ENCODE peak calls at places on chromosome X, in eight cellular contexts. One of them, this sample, is unnamed.

GRCh38 chrX:45070116-45071007 is 130.3 kb downstream of the DIPK2B start:
- DNase-seq in K562: peak; percentile 10
- DNase-seq in tibial artery: peak; percentile 21
- DNase-seq in epithelial cell of esophagus: peak; percentile 46
- DNase-seq in AG09319: peak; percentile 25
- DNase-seq in IMR-90: peak; percentile 67
- DNase-seq in cardiac muscle cell: peak; percentile 29
- DNase-seq in MCF 10A: peak; percentile 68
- DNase-seq in this sample: peak; percentile 17

GRCh38 chrX:126165401-126165720 is 728 bp downstream of the DCAF12L2 start:
- DNase-seq in K562: no peak
- DNase-seq in tibial artery: no peak
- DNase-seq in epithelial cell of esophagus: no peak
- DNase-seq in AG09319: no peak
- DNase-seq in IMR-90: no peak
- DNase-seq in cardiac muscle cell: no peak
- DNase-seq in MCF 10A: no peak
- DNase-seq in this sample: no peak

GRCh38 chrX:148047216-148047615 is 66.1 kb downstream of the FMR1NB start:
- DNase-seq in K562: no peak
- DNase-seq in tibial artery: no peak
- DNase-seq in epithelial cell of esophagus: no peak
- DNase-seq in AG09319: no peak
- DNase-seq in IMR-90: no peak
- DNase-seq in cardiac muscle cell: no peak
- DNase-seq in MCF 10A: no peak
- DNase-seq in this sample: no peak

GRCh38 chrX:96372313-96373046 is 312.2 kb upstream of the DIAPH2 start:
- DNase-seq in K562: no peak
- DNase-seq in tibial artery: no peak
- DNase-seq in epithelial cell of esophagus: peak; percentile 45
- DNase-seq in AG09319: peak; percentile 27
- DNase-seq in IMR-90: peak; percentile 70
- DNase-seq in cardiac muscle cell: peak; percentile 70
- DNase-seq in MCF 10A: peak; percentile 64
- DNase-seq in this sample: peak; percentile 61

GRCh38 chrX:53440631-53441517 is 6.7 kb upstream of the HSD17B10 start:
- DNase-seq in K562: no peak
- DNase-seq in tibial artery: peak; percentile 78
- DNase-seq in epithelial cell of esophagus: peak; percentile 74
- DNase-seq in AG09319: no peak
- DNase-seq in IMR-90: peak; percentile 34
- DNase-seq in cardiac muscle cell: no peak
- DNase-seq in MCF 10A: peak; percentile 91
- DNase-seq in this sample: peak; percentile 9

GRCh38 chrX:19555236-19555635 is 39.9 kb upstream of the MAP3K15 start:
- DNase-seq in K562: no peak
- DNase-seq in tibial artery: no peak
- DNase-seq in epithelial cell of esophagus: no peak
- DNase-seq in AG09319: no peak
- DNase-seq in IMR-90: no peak
- DNase-seq in cardiac muscle cell: no peak
- DNase-seq in MCF 10A: no peak
- DNase-seq in this sample: no peak

GRCh38 chrX:30612250-30612655 is 34.7 kb upstream of the TASL start:
- DNase-seq in K562: no peak
- DNase-seq in tibial artery: no peak
- DNase-seq in epithelial cell of esophagus: peak; percentile 73
- DNase-seq in AG09319: no peak
- DNase-seq in IMR-90: no peak
- DNase-seq in cardiac muscle cell: no peak
- DNase-seq in MCF 10A: peak; percentile 61
- DNase-seq in this sample: no peak

GRCh38 chrX:154025230-154025629 is 5.5 kb upstream of the IRAK1 start:
- DNase-seq in K562: no peak
- DNase-seq in tibial artery: no peak
- DNase-seq in epithelial cell of esophagus: peak; percentile 69
- DNase-seq in AG09319: no peak
- DNase-seq in IMR-90: no peak
- DNase-seq in cardiac muscle cell: peak; percentile 50
- DNase-seq in MCF 10A: no peak
- DNase-seq in this sample: no peak

GRCh38 chrX:53395605-53396298 is 26.7 kb downstream of the SMC1A start:
- DNase-seq in K562: no peak
- DNase-seq in tibial artery: no peak
- DNase-seq in epithelial cell of esophagus: no peak
- DNase-seq in AG09319: no peak
- DNase-seq in IMR-90: no peak
- DNase-seq in cardiac muscle cell: no peak
- DNase-seq in MCF 10A: no peak
- DNase-seq in this sample: no peak

GRCh38 chrX:45747905-45748304 is 547.2 kb upstream of the DIPK2B start:
- DNase-seq in K562: no peak
- DNase-seq in tibial artery: no peak
- DNase-seq in epithelial cell of esophagus: no peak
- DNase-seq in AG09319: no peak
- DNase-seq in IMR-90: no peak
- DNase-seq in cardiac muscle cell: no peak
- DNase-seq in MCF 10A: no peak
- DNase-seq in this sample: no peak

GRCh38 chrX:44874481-44875184 is 1.6 kb downstream of the KDM6A start:
- DNase-seq in K562: peak; percentile 46
- DNase-seq in tibial artery: peak; percentile 19
- DNase-seq in epithelial cell of esophagus: peak; percentile 46
- DNase-seq in AG09319: no peak
- DNase-seq in IMR-90: peak; percentile 49
- DNase-seq in cardiac muscle cell: peak; percentile 28
- DNase-seq in MCF 10A: peak; percentile 53
- DNase-seq in this sample: no peak

GRCh38 chrX:40524423-40524822 is 56.3 kb upstream of the ATP6AP2 start:
- DNase-seq in K562: no peak
- DNase-seq in tibial artery: no peak
- DNase-seq in epithelial cell of esophagus: no peak
- DNase-seq in AG09319: no peak
- DNase-seq in IMR-90: no peak
- DNase-seq in cardiac muscle cell: no peak
- DNase-seq in MCF 10A: no peak
- DNase-seq in this sample: no peak

GRCh38 chrX:39260965-39261364 is 459.7 kb downstream of the MID1IP1 start:
- DNase-seq in K562: no peak
- DNase-seq in tibial artery: no peak
- DNase-seq in epithelial cell of esophagus: peak; percentile 44
- DNase-seq in AG09319: no peak
- DNase-seq in IMR-90: no peak
- DNase-seq in cardiac muscle cell: no peak
- DNase-seq in MCF 10A: no peak
- DNase-seq in this sample: no peak

GRCh38 chrX:140918398-140919043 is 83.9 kb upstream of the SPANXB1 start:
- DNase-seq in K562: peak; percentile 14
- DNase-seq in tibial artery: no peak
- DNase-seq in epithelial cell of esophagus: peak; percentile 64
- DNase-seq in AG09319: peak; percentile 29
- DNase-seq in IMR-90: peak; percentile 54
- DNase-seq in cardiac muscle cell: peak; percentile 55
- DNase-seq in MCF 10A: peak; percentile 73
- DNase-seq in this sample: peak; percentile 41

GRCh38 chrX:47796433-47796906 is 40.2 kb upstream of the ZNF81 start:
- DNase-seq in K562: no peak
- DNase-seq in tibial artery: no peak
- DNase-seq in epithelial cell of esophagus: peak; percentile 67
- DNase-seq in AG09319: peak; percentile 22
- DNase-seq in IMR-90: peak; percentile 84
- DNase-seq in cardiac muscle cell: no peak
- DNase-seq in MCF 10A: peak; percentile 55
- DNase-seq in this sample: peak; percentile 66

GRCh38 chrX:2928583-2929434 is at the start of gene ARSD:
- DNase-seq in K562: no peak
- DNase-seq in tibial artery: peak; percentile 92
- DNase-seq in epithelial cell of esophagus: peak; percentile 86
- DNase-seq in AG09319: peak; percentile 94
- DNase-seq in IMR-90: peak; percentile 86
- DNase-seq in cardiac muscle cell: peak; percentile 89
- DNase-seq in MCF 10A: peak; percentile 65
- DNase-seq in this sample: peak; percentile 72

DNA sequence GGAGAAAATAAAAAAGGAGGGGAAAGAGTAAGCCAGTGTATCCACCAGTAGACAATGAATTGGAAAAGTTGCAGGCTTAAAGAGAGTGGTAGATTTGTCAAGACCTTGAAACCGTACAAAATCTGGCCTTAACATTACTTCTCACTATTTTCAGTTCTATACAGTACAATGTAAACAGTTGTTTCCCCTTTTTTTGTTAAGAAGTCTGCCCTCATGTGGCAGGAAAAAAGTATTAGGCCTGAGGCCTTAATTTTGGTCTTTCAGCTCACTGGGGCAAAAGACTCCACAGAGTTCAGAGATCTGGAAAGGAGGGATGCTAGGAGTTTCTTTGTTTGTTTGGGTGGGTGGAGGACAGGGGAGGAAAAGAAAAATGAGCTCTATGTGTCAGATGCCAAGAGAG is 92.8 kb upstream of the CCDC160 start:
- DNase-seq in K562: no peak
- DNase-seq in tibial artery: no peak
- DNase-seq in epithelial cell of esophagus: peak; percentile 11
- DNase-seq in AG09319: no peak
- DNase-seq in IMR-90: peak; percentile 1
- DNase-seq in cardiac muscle cell: peak; percentile 28
- DNase-seq in MCF 10A: peak; percentile 36
- DNase-seq in this sample: no peak
- TF ChIP-seq CTCF in K562: peak; percentile 47
- TF ChIP-seq CTCF in tibial artery: no peak
- TF ChIP-seq CTCF in epithelial cell of esophagus: peak; percentile 34
- TF ChIP-seq CTCF in AG09319: peak; percentile 34
- TF ChIP-seq CTCF in IMR-90: peak; percentile 40
- TF ChIP-seq CTCF in cardiac muscle cell: peak; percentile 37
- TF ChIP-seq CTCF in MCF 10A: peak; percentile 38
- TF ChIP-seq CTCF in this sample: peak; percentile 52

DNA sequence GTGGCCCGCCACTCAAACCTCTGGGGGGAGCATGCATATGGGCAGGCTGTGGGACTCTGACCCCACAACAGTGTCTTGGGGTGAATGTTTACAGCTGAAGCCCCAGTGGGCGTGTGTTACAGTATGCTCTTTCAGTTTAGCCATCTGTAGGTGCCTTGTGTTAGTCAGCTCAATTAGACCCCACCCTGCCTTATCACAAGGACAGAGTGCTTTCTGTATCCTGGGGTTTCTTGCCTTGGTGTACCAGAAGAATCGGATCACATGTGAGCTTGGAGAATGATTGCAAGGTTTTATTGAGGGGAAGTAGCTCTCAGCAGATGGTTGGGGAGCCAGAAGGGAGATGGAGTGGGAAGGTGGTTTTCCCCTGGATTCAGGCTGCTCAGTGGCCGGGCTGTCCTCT is 27.3 kb downstream of the SH3BGRL start:
- DNase-seq in K562: no peak
- DNase-seq in tibial artery: no peak
- DNase-seq in epithelial cell of esophagus: no peak
- DNase-seq in AG09319: no peak
- DNase-seq in IMR-90: no peak
- DNase-seq in cardiac muscle cell: no peak
- DNase-seq in MCF 10A: no peak
- DNase-seq in this sample: no peak
- TF ChIP-seq CTCF in K562: no peak
- TF ChIP-seq CTCF in tibial artery: no peak
- TF ChIP-seq CTCF in epithelial cell of esophagus: no peak
- TF ChIP-seq CTCF in AG09319: no peak
- TF ChIP-seq CTCF in IMR-90: no peak
- TF ChIP-seq CTCF in cardiac muscle cell: no peak
- TF ChIP-seq CTCF in MCF 10A: no peak
- TF ChIP-seq CTCF in this sample: no peak

GRCh38 chrX:85288992-85289723 is 45.4 kb downstream of the ZNF711 start:
- DNase-seq in K562: peak; percentile 8
- DNase-seq in tibial artery: no peak
- DNase-seq in epithelial cell of esophagus: no peak
- DNase-seq in AG09319: no peak
- DNase-seq in IMR-90: no peak
- DNase-seq in cardiac muscle cell: no peak
- DNase-seq in MCF 10A: no peak
- DNase-seq in this sample: no peak
- TF ChIP-seq CTCF in K562: no peak
- TF ChIP-seq CTCF in tibial artery: no peak
- TF ChIP-seq CTCF in epithelial cell of esophagus: no peak
- TF ChIP-seq CTCF in AG09319: no peak
- TF ChIP-seq CTCF in IMR-90: no peak
- TF ChIP-seq CTCF in cardiac muscle cell: no peak
- TF ChIP-seq CTCF in MCF 10A: no peak
- TF ChIP-seq CTCF in this sample: peak; percentile 8

DNA sequence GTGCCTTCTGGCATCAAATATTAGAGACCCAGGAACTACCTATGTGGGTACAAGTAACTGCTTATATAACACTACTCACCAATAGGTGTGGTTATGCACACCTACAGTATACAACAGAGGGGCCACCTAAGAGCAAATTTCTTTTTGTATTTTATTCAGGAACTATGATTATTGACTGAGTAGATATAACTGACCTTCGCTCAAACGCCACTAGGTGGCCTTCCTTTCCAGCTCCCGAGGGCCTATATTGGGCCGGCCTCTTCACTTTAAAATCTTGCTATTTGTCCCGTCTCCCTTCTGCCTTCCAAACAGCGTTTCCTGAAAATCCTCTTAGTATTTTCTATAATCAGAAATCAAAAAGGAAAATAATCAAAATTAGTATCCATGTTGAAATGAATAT is 19.9 kb upstream of the PABPC5 start:
- DNase-seq in K562: peak; percentile 3
- DNase-seq in tibial artery: no peak
- DNase-seq in epithelial cell of esophagus: no peak
- DNase-seq in AG09319: no peak
- DNase-seq in IMR-90: no peak
- DNase-seq in cardiac muscle cell: peak; percentile 37
- DNase-seq in MCF 10A: peak; percentile 33
- DNase-seq in this sample: no peak
- TF ChIP-seq CTCF in K562: no peak
- TF ChIP-seq CTCF in tibial artery: peak; percentile 33
- TF ChIP-seq CTCF in epithelial cell of esophagus: no peak
- TF ChIP-seq CTCF in AG09319: peak; percentile 35
- TF ChIP-seq CTCF in IMR-90: peak; percentile 37
- TF ChIP-seq CTCF in cardiac muscle cell: no peak
- TF ChIP-seq CTCF in MCF 10A: peak; percentile 32
- TF ChIP-seq CTCF in this sample: no peak

DNA sequence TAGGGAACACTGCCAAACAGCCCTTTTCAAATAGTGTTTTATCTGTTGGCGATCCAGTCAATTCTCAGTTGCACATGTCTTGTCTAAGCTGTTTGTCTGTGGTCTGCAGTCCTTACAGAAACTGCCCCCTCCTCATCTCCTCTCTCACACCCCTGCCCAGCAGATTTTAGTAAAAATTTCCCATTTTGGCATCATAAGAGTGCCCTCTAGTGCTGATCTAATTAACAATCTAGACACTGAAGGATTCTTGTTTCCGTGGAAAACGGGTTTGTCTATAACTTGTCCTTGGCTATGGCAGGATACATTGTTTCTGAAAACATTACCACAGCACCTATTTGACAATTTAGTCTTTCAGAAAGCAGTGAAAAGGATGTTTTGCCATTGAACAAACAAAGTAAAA is 227.2 kb upstream of the MBNL3 start:
- DNase-seq in K562: no peak
- DNase-seq in tibial artery: no peak
- DNase-seq in epithelial cell of esophagus: no peak
- DNase-seq in AG09319: no peak
- DNase-seq in IMR-90: no peak
- DNase-seq in cardiac muscle cell: no peak
- DNase-seq in MCF 10A: no peak
- DNase-seq in this sample: no peak
- TF ChIP-seq CTCF in K562: peak; percentile 35
- TF ChIP-seq CTCF in tibial artery: no peak
- TF ChIP-seq CTCF in epithelial cell of esophagus: peak; percentile 20
- TF ChIP-seq CTCF in AG09319: peak; percentile 18
- TF ChIP-seq CTCF in IMR-90: no peak
- TF ChIP-seq CTCF in cardiac muscle cell: peak; percentile 27
- TF ChIP-seq CTCF in MCF 10A: peak; percentile 19
- TF ChIP-seq CTCF in this sample: peak; percentile 22